ENCODE peak calls at places on chromosomes 6 and 20, in six cellular contexts. G is fibroblast of lung; E is astrocyte of the spinal cord; B is stimulated activated CD4-positive, alpha-beta T cell treated with anti-CD3 and anti-CD28 coated beads, Interleukin-15, amount 100 ng/mL, for 48 hours; N is CD4-positive, alpha-beta T cell; X is A172. H is an unnamed sample.

GRCh38 chr6:81995548-81996289 is 243.2 kb upstream of the TENT5A start:
- DNase-seq in N (no peak), G (peak; percentile 78), E (peak; percentile 70), X (no peak), B (no peak), H (peak; percentile 50)

GRCh38 chr20:10679269-10679668 is 5.5 kb upstream of the JAG1 start:
- DNase-seq in B (no peak), N (no peak), G (peak; percentile 27), X (no peak), E (no peak), H (no peak)

GRCh38 chr6:13274707-13275434 is 53.5 kb downstream of the TBC1D7 start:
- DNase-seq in B (no peak), X (no peak), N (no peak), E (no peak), G (no peak), H (no peak)

GRCh38 chr6:1286972-1287600 is 24.8 kb upstream of the FOXQ1 start:
- DNase-seq in X (peak; percentile 59), N (no peak), B (no peak), G (peak; percentile 78), E (peak; percentile 87), H (peak; percentile 76)

GRCh38 chr20:44123251-44123650 is 63.7 kb downstream of the JPH2 start:
- DNase-seq in N (no peak), G (no peak), B (no peak), E (no peak), X (no peak), H (no peak)

GRCh38 chr20:20085812-20086211 is 33.5 kb downstream of the CFAP61 start:
- DNase-seq in G (no peak), E (no peak), X (no peak), N (no peak), B (no peak), H (no peak)

GRCh38 chr20:34472246-34472925 is 43.8 kb upstream of the DYNLRB1 start:
- DNase-seq in X (peak; percentile 74), B (no peak), G (peak; percentile 66), N (no peak), E (peak; percentile 59), H (no peak)

GRCh38 chr20:47718398-47718797 is 66.9 kb downstream of the SULF2 start:
- DNase-seq in E (no peak), B (no peak), N (no peak), X (no peak), G (peak; percentile 11), H (no peak)

GRCh38 chr20:32368930-32369329 is 10.8 kb downstream of the ASXL1 start:
- DNase-seq in B (no peak), N (no peak), X (peak; percentile 65), E (peak; percentile 32), G (peak; percentile 82), H (peak; percentile 64)

GRCh38 chr6:293185-294174 is 1.2 kb downstream of the DUSP22 start:
- DNase-seq in B (peak; percentile 20), G (peak; percentile 44), X (peak; percentile 14), E (peak; percentile 42), N (no peak), H (no peak)

GRCh38 chr6:158772851-158773371 is 46.3 kb downstream of the EZR start:
- DNase-seq in G (peak; percentile 13), E (peak; percentile 26), X (peak; percentile 44), B (no peak), N (no peak), H (no peak)

GRCh38 chr6:161266866-161267265 is 7.0 kb downstream of the AGPAT4 start:
- DNase-seq in B (no peak), E (no peak), N (no peak), X (no peak), G (no peak), H (no peak)

GRCh38 chr6:161694995-161695394 is 421.1 kb upstream of the AGPAT4 start:
- DNase-seq in B (no peak), G (peak; percentile 11), X (peak; percentile 21), E (peak; percentile 24), N (no peak), H (no peak)

GRCh38 chr6:137536104-137536773 is 42.0 kb upstream of the OLIG3 start:
- DNase-seq in X (no peak), N (peak; percentile 10), G (no peak), E (no peak), B (no peak), H (no peak)

GRCh38 chr6:12007915-12008286 is 4.2 kb upstream of the HIVEP1 start:
- DNase-seq in E (no peak), X (no peak), N (no peak), B (no peak), G (no peak), H (no peak)

GRCh38 chr20:47576516-47577033 is 74.9 kb downstream of the NCOA3 start:
- DNase-seq in B (no peak), X (peak; percentile 83), E (peak; percentile 90), G (peak; percentile 93), N (no peak), H (peak; percentile 72)

GRCh38 chr6:12516070-12516469 is 200.5 kb upstream of the PHACTR1 start:
- DNase-seq in E (no peak), G (no peak), X (no peak), N (no peak), B (no peak), H (no peak)

GRCh38 chr6:105209950-105210706 is 30.3 kb upstream of the POPDC3 start:
- DNase-seq in B (no peak), G (peak; percentile 90), X (peak; percentile 33), N (no peak), E (peak; percentile 83), H (peak; percentile 24)

GRCh38 chr6:167762259-167762962 is 64.3 kb upstream of the AFDN start:
- DNase-seq in B (no peak), E (no peak), G (no peak), X (no peak), N (no peak), H (no peak)

GRCh38 chr20:59537991-59538390 is 66.3 kb upstream of the PHACTR3 start:
- DNase-seq in B (no peak), G (no peak), N (no peak), E (no peak), X (no peak), H (no peak)

GRCh38 chr20:17936791-17937687 is 31.6 kb downstream of the SNX5 start:
- DNase-seq in N (no peak), E (peak; percentile 89), X (no peak), G (peak; percentile 60), B (no peak), H (no peak)

GRCh38 chr6:170438861-170439260 is 114.2 kb downstream of the PSMB1 start:
- DNase-seq in X (no peak), E (no peak), G (no peak), N (no peak), B (no peak), H (no peak)

GRCh38 chr6:90678049-90678779 is 91.3 kb upstream of the MAP3K7 start:
- DNase-seq in B (no peak), E (no peak), G (no peak), X (no peak), N (no peak), H (no peak)

H was measured in kidney glomerular epithelial cell.